ENCODE peak calls at places on chromosomes 2 and 18, in six cellular contexts. B is SK-N-SH, O is HCT116, Z is HepG2, P is GM12878, X is H1. S is an unnamed sample.

GRCh38 chr2:46073540-46074018 is 223.6 kb upstream of the EPAS1 start:
- DNase-seq in P (no peak), X (no peak), Z (peak), O (peak), B (peak), S (peak)

GRCh38 chr2:221767106-221767878 is 195.2 kb upstream of the EPHA4 start:
- DNase-seq in Z (no peak), O (no peak), P (no peak), B (no peak), X (no peak), S (peak)

GRCh38 chr18:53629356-53629755 is 595.1 kb downstream of the MBD2 start:
- DNase-seq in X (no peak), Z (no peak), O (no peak), B (no peak), P (no peak), S (no peak)

GRCh38 chr2:79120194-79120713 is at the start of gene REG1A:
- DNase-seq in O (no peak), B (no peak), P (no peak), Z (no peak), X (no peak), S (no peak)

GRCh38 chr2:106596844-106597243 is 109.7 kb downstream of the CD8B2 start:
- DNase-seq in O (no peak), Z (peak), X (no peak), P (no peak), B (no peak), S (no peak)

GRCh38 chr2:23600336-23600735 is 215.4 kb downstream of the KLHL29 start:
- DNase-seq in Z (no peak), B (no peak), X (no peak), O (no peak), P (no peak), S (no peak)

GRCh38 chr2:215527738-215528137 is 91.9 kb upstream of the FN1 start:
- DNase-seq in P (no peak), B (no peak), O (no peak), X (no peak), Z (no peak), S (no peak)

GRCh38 chr2:75055820-75056675 is 97.6 kb downstream of the POLE4 start:
- DNase-seq in X (peak), O (no peak), P (peak), Z (no peak), B (no peak), S (no peak)

GRCh38 chr18:79672490-79673276 is 6.9 kb upstream of the CTDP1 start:
- DNase-seq in O (no peak), P (no peak), Z (no peak), X (no peak), B (peak), S (no peak)

GRCh38 chr2:207813221-207813916 is 43.7 kb upstream of the FZD5 start:
- DNase-seq in P (no peak), Z (no peak), B (no peak), O (no peak), X (no peak), S (no peak)

GRCh38 chr2:72990695-72991438 is 73.5 kb downstream of the EMX1 start:
- DNase-seq in Z (no peak), X (no peak), O (no peak), P (no peak), B (no peak), S (no peak)

GRCh38 chr2:172086349-172087190 is 1.3 kb downstream of the DLX1 start:
- DNase-seq in P (no peak), B (peak), O (no peak), X (no peak), Z (peak), S (peak)

GRCh38 chr2:215826376-215826775 is 187.0 kb downstream of the MREG start:
- DNase-seq in O (no peak), P (no peak), B (no peak), X (no peak), Z (no peak), S (no peak)

GRCh38 chr2:63054812-63055509 is 4.3 kb downstream of the OTX1 start:
- DNase-seq in X (no peak), B (peak), Z (no peak), P (no peak), O (no peak), S (no peak)

GRCh38 chr2:229416116-229416694 is 145.1 kb upstream of the PID1 start:
- DNase-seq in Z (no peak), B (no peak), X (no peak), P (no peak), O (no peak), S (no peak)

GRCh38 chr2:61550375-61551209 is 12.4 kb upstream of the XPO1 start:
- DNase-seq in B (no peak), Z (no peak), X (no peak), O (no peak), P (no peak), S (no peak)
- H3K9ac ChIP-seq in B (no peak), Z (no peak), X (no peak), O (no peak), P (no peak), S (no peak)

DNA sequence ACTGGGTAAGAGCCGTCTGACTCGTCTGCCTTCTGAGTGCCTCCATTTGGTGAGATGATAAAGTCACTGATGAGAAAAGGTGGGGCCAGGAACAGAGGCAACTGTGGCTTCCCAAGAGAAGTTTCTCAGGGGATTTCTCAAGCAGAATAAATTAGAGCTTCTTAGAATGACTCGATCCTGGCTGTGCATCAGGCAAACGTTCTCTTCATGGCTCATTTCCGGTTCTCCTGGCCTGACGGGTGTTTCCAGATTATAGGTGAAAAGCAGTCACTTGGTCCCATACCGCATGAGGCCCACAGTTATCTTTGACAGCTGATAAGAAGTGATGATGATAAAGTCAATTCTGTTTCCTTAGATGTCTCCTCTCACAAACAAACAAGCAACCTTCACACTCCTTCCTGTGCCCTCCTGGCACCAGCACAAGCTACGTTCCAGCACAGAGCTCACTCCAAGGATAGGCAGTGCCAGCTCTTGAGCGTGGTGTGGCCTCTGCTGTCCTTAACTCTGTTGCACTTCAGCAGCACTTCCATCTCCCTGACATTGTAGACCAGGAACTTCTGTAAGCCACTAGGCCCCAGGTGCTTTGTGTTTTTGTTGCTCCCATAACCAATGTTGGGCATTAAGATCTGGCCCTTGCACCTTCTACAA is 37.8 kb upstream of the KCNF1 start:
- DNase-seq in P (no peak), B (no peak), Z (no peak), O (no peak), X (no peak), S (no peak)
- TF ChIP-seq MAX in P (no peak), B (no peak), Z (no peak), O (no peak), X (no peak), S (no peak)

DNA sequence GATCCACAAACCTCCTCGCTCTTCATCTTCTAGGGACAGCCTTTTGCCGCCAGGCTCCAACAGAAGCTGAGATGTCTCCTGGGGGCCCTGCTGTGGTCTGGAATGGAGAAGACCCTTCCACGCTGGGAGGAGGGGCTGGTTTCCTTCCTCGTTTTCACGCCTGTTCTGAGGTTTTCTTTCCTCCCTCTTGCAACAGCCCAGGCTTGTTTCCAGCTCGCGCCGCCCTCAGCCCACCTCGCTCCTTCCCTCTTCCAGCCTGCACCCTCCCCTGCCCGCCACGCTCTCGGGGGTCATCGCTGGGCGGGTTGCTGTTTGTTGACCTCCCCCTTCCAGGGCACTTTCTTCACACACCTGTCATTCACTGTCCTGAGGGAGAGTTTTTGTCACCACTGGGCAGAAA is 55.4 kb downstream of the VAPA start:
- DNase-seq in B (no peak), P (no peak), Z (no peak), X (no peak), O (no peak), S (no peak)
- H3K9ac ChIP-seq in B (no peak), P (no peak), Z (no peak), X (no peak), O (no peak), S (no peak)

GRCh38 chr18:21327101-21327500 is 85.1 kb downstream of the GREB1L start:
- DNase-seq in X (no peak), O (no peak), Z (no peak), B (no peak), P (no peak), S (no peak)
- TF ChIP-seq MAX in X (no peak), O (no peak), Z (no peak), B (no peak), P (no peak), S (no peak)

GRCh38 chr2:128715360-128715759 is 396.7 kb upstream of the HS6ST1 start:
- DNase-seq in B (no peak), X (no peak), Z (no peak), P (no peak), O (no peak), S (no peak)
- H3K9ac ChIP-seq in B (no peak), X (no peak), Z (no peak), P (no peak), O (no peak), S (no peak)

GRCh38 chr2:77001895-77002294 is 520.3 kb downstream of the LRRTM4 start:
- DNase-seq in Z (no peak), O (no peak), P (no peak), X (no peak), B (no peak), S (no peak)

GRCh38 chr2:76997296-76997695 is 524.9 kb downstream of the LRRTM4 start:
- DNase-seq in O (no peak), P (no peak), Z (no peak), X (no peak), B (no peak), S (no peak)

GRCh38 chr2:76998713-76999112 is 523.5 kb downstream of the LRRTM4 start:
- DNase-seq in B (no peak), P (no peak), Z (no peak), O (no peak), X (no peak), S (peak)
- TF ChIP-seq MAX in B (no peak), P (no peak), Z (no peak), O (no peak), X (no peak), S (no peak)

DNA sequence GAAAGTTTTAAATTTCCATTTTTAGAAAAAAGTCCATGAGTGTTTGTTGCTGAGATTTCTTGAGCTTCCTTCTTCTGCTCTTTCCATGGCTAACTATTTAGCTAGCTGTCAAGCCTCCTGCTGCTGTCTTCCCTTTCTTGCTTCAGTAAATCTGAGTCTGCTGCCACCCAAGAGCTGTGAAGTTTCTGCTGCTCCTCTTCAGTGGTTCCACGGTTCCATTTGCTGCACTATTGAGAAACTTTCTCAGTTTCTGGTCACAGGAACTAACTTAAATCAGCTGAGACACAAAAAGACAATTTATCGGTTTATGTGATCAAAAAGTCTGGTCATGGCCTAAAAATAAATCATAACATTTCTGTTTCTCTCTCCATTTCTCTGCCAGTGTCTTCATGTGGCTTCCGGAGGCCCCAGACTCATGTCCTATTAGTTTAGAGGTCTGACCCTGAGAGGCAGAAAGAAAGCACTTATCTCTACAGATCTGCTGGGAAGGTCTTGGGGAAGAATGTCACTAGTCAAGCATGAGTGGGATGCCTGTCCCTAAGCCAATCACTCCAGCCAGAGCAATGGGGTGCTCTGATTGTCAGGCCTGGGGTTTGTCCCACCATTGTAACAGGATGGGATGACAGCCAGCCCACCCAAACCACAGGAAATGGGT is 73.0 kb upstream of the ARL4C start:
- DNase-seq in X (no peak), P (no peak), Z (no peak), B (no peak), O (no peak), S (no peak)
- H3K9ac ChIP-seq in X (no peak), P (no peak), Z (no peak), B (no peak), O (no peak), S (no peak)

GRCh38 chr2:5484868-5485267 is 207.3 kb upstream of the SOX11 start:
- DNase-seq in B (no peak), O (no peak), Z (no peak), P (no peak), X (no peak), S (no peak)

GRCh38 chr2:5479265-5479928 is 212.8 kb upstream of the SOX11 start:
- DNase-seq in P (no peak), O (no peak), Z (no peak), X (no peak), B (peak), S (no peak)

GRCh38 chr2:5482929-5483331 is 209.3 kb upstream of the SOX11 start:
- DNase-seq in B (no peak), O (no peak), Z (no peak), P (no peak), X (no peak), S (no peak)
- TF ChIP-seq MAX in B (no peak), O (no peak), Z (no peak), P (no peak), X (no peak), S (no peak)

GRCh38 chr18:26546170-26546874 is 2.0 kb downstream of the KCTD1 start:
- DNase-seq in X (no peak), Z (no peak), B (no peak), P (no peak), O (no peak), S (peak)
- H3K9ac ChIP-seq in X (no peak), Z (no peak), B (no peak), P (no peak), O (no peak), S (no peak)

DNA sequence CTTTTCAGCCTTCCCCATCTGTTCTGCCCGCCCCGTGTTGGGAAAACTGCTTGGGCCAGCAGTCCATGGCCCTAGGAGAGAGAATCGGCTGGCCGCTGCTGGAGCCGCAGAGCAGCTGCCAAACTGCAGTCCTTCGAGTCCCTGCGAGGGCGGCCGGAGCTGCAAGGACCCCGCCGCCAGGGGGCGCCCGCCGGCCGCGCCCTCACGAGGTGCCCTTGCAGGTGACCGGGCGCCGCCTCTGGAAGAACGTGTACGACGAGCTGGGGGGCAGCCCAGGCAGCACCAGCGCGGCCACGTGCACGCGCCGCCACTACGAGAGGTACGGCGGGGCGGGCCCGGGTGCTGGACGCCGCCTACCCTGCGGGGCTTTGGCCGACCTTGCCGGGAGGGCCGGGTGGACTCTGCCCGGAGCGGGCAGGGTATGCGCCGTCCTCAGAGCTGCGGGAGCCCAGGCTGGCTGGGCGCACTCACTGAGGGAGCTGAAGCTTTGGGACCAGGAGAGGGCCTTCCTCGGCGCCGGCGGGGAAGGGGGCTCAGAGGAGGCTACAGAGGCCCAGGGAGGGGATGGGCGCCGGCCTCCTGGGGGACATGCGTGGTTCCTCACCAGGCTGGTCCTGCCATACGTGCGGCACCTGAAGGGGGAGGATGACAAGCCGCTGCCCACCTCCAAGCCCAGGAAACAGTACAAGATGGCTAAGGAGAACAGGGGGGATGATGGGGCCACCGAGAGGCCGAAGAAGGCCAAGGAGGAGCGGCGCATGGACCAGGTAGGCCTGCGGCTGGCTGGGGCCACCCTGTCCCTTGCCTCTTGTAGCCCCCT is 13.6 kb downstream of the ARID5A start:
- DNase-seq in P (no peak), O (peak), X (peak), Z (peak), B (peak), S (no peak)
- TF ChIP-seq MAX in P (no peak), O (no peak), X (peak), Z (peak), B (no peak), S (no peak)